ENCODE peak calls at places on chromosomes 13 and 19, in six cellular contexts. One of them, this sample, is unnamed.
A peak's percentile ranks its signal among the peaks of the same experiment; 100 is the strongest.

GRCh38 chr13:20190481-20191310 is 2.0 kb downstream of the GJB2 start:
- DNase-seq in PC-9: no peak
- DNase-seq in activated B cell treated with CpG ODN at 0.5 μM for 24 hours: no peak
- DNase-seq in fibroblast of lung: peak; percentile 95
- DNase-seq in heart left ventricle: no peak
- DNase-seq in foreskin fibroblast: peak; percentile 38
- DNase-seq in this sample: no peak

GRCh38 chr13:47135800-47136658 is 239.2 kb upstream of the HTR2A start:
- DNase-seq in PC-9: no peak
- DNase-seq in activated B cell treated with CpG ODN at 0.5 μM for 24 hours: no peak
- DNase-seq in fibroblast of lung: no peak
- DNase-seq in heart left ventricle: no peak
- DNase-seq in foreskin fibroblast: no peak
- DNase-seq in this sample: no peak

GRCh38 chr13:98182153-98182552 is 5.1 kb upstream of the RNF113B start:
- DNase-seq in PC-9: no peak
- DNase-seq in activated B cell treated with CpG ODN at 0.5 μM for 24 hours: no peak
- DNase-seq in fibroblast of lung: no peak
- DNase-seq in heart left ventricle: no peak
- DNase-seq in foreskin fibroblast: no peak
- DNase-seq in this sample: no peak

GRCh38 chr19:54279441-54279962 is 1.4 kb downstream of the LILRB2 start:
- DNase-seq in PC-9: no peak
- DNase-seq in activated B cell treated with CpG ODN at 0.5 μM for 24 hours: no peak
- DNase-seq in fibroblast of lung: no peak
- DNase-seq in heart left ventricle: no peak
- DNase-seq in foreskin fibroblast: no peak
- DNase-seq in this sample: no peak

GRCh38 chr13:65789815-65790214 is 1440.3 kb downstream of the PCDH9 start:
- DNase-seq in PC-9: no peak
- DNase-seq in activated B cell treated with CpG ODN at 0.5 μM for 24 hours: no peak
- DNase-seq in fibroblast of lung: peak; percentile 13
- DNase-seq in heart left ventricle: no peak
- DNase-seq in foreskin fibroblast: peak; percentile 36
- DNase-seq in this sample: no peak

GRCh38 chr19:35211545-35212230 is 16.9 kb downstream of the FAM187B start:
- DNase-seq in PC-9: no peak
- DNase-seq in activated B cell treated with CpG ODN at 0.5 μM for 24 hours: no peak
- DNase-seq in fibroblast of lung: no peak
- DNase-seq in heart left ventricle: peak; percentile 58
- DNase-seq in foreskin fibroblast: no peak
- DNase-seq in this sample: peak; percentile 83

GRCh38 chr13:111043575-111043982 is 71.5 kb upstream of the ARHGEF7 start:
- DNase-seq in PC-9: peak; percentile 45
- DNase-seq in activated B cell treated with CpG ODN at 0.5 μM for 24 hours: no peak
- DNase-seq in fibroblast of lung: no peak
- DNase-seq in heart left ventricle: peak; percentile 68
- DNase-seq in foreskin fibroblast: peak; percentile 84
- DNase-seq in this sample: no peak

GRCh38 chr13:71408416-71408815 is 458.6 kb downstream of the DACH1 start:
- DNase-seq in PC-9: no peak
- DNase-seq in activated B cell treated with CpG ODN at 0.5 μM for 24 hours: no peak
- DNase-seq in fibroblast of lung: no peak
- DNase-seq in heart left ventricle: no peak
- DNase-seq in foreskin fibroblast: no peak
- DNase-seq in this sample: no peak

GRCh38 chr13:109301711-109302110 is 484.7 kb downstream of the IRS2 start:
- DNase-seq in PC-9: no peak
- DNase-seq in activated B cell treated with CpG ODN at 0.5 μM for 24 hours: no peak
- DNase-seq in fibroblast of lung: no peak
- DNase-seq in heart left ventricle: no peak
- DNase-seq in foreskin fibroblast: peak; percentile 54
- DNase-seq in this sample: no peak

GRCh38 chr19:1453525-1454371 is 3.8 kb downstream of the APC2 start:
- DNase-seq in PC-9: no peak
- DNase-seq in activated B cell treated with CpG ODN at 0.5 μM for 24 hours: no peak
- DNase-seq in fibroblast of lung: peak; percentile 24
- DNase-seq in heart left ventricle: no peak
- DNase-seq in foreskin fibroblast: peak; percentile 69
- DNase-seq in this sample: no peak

GRCh38 chr19:45405435-45406164 is 731 bp upstream of the PPP1R13L start:
- DNase-seq in PC-9: peak; percentile 90
- DNase-seq in activated B cell treated with CpG ODN at 0.5 μM for 24 hours: peak; percentile 76
- DNase-seq in fibroblast of lung: peak; percentile 87
- DNase-seq in heart left ventricle: peak; percentile 92
- DNase-seq in foreskin fibroblast: peak; percentile 95
- DNase-seq in this sample: peak; percentile 81

GRCh38 chr13:55577082-55577846 is 1563.5 kb upstream of the PRR20A start:
- DNase-seq in PC-9: no peak
- DNase-seq in activated B cell treated with CpG ODN at 0.5 μM for 24 hours: no peak
- DNase-seq in fibroblast of lung: no peak
- DNase-seq in heart left ventricle: no peak
- DNase-seq in foreskin fibroblast: no peak
- DNase-seq in this sample: no peak

GRCh38 chr13:45876781-45877180 is 25.2 kb upstream of the SIAH3 start:
- DNase-seq in PC-9: no peak
- DNase-seq in activated B cell treated with CpG ODN at 0.5 μM for 24 hours: no peak
- DNase-seq in fibroblast of lung: no peak
- DNase-seq in heart left ventricle: no peak
- DNase-seq in foreskin fibroblast: no peak
- DNase-seq in this sample: no peak

GRCh38 chr19:55644191-55644833 is 863 bp downstream of the ZNF581 start:
- DNase-seq in PC-9: no peak
- DNase-seq in activated B cell treated with CpG ODN at 0.5 μM for 24 hours: no peak
- DNase-seq in fibroblast of lung: no peak
- DNase-seq in heart left ventricle: no peak
- DNase-seq in foreskin fibroblast: no peak
- DNase-seq in this sample: no peak

GRCh38 chr13:92745233-92745632 is 481.4 kb upstream of the GPC6 start:
- DNase-seq in PC-9: no peak
- DNase-seq in activated B cell treated with CpG ODN at 0.5 μM for 24 hours: no peak
- DNase-seq in fibroblast of lung: peak; percentile 26
- DNase-seq in heart left ventricle: no peak
- DNase-seq in foreskin fibroblast: no peak
- DNase-seq in this sample: no peak

GRCh38 chr13:20492641-20493040 is 33.0 kb downstream of the CRYL1 start:
- DNase-seq in PC-9: peak; percentile 48
- DNase-seq in activated B cell treated with CpG ODN at 0.5 μM for 24 hours: peak; percentile 29
- DNase-seq in fibroblast of lung: peak; percentile 45
- DNase-seq in heart left ventricle: no peak
- DNase-seq in foreskin fibroblast: peak; percentile 62
- DNase-seq in this sample: no peak

GRCh38 chr19:1407662-1408299 is 395 bp downstream of the DAZAP1 start:
- DNase-seq in PC-9: no peak
- DNase-seq in activated B cell treated with CpG ODN at 0.5 μM for 24 hours: no peak
- DNase-seq in fibroblast of lung: no peak
- DNase-seq in heart left ventricle: peak; percentile 51
- DNase-seq in foreskin fibroblast: no peak
- DNase-seq in this sample: peak; percentile 19

GRCh38 chr13:66492479-66492878 is 737.7 kb downstream of the PCDH9 start:
- DNase-seq in PC-9: no peak
- DNase-seq in activated B cell treated with CpG ODN at 0.5 μM for 24 hours: no peak
- DNase-seq in fibroblast of lung: peak; percentile 6
- DNase-seq in heart left ventricle: no peak
- DNase-seq in foreskin fibroblast: no peak
- DNase-seq in this sample: no peak

GRCh38 chr13:78247362-78247761 is 328.7 kb upstream of the EDNRB start:
- DNase-seq in PC-9: no peak
- DNase-seq in activated B cell treated with CpG ODN at 0.5 μM for 24 hours: no peak
- DNase-seq in fibroblast of lung: no peak
- DNase-seq in heart left ventricle: no peak
- DNase-seq in foreskin fibroblast: no peak
- DNase-seq in this sample: no peak

GRCh38 chr13:46577656-46578589 is 25.0 kb downstream of the LRCH1 start:
- DNase-seq in PC-9: no peak
- DNase-seq in activated B cell treated with CpG ODN at 0.5 μM for 24 hours: no peak
- DNase-seq in fibroblast of lung: peak; percentile 51
- DNase-seq in heart left ventricle: no peak
- DNase-seq in foreskin fibroblast: peak; percentile 67
- DNase-seq in this sample: no peak

GRCh38 chr13:99523838-99524237 is 22.6 kb downstream of the TM9SF2 start:
- DNase-seq in PC-9: no peak
- DNase-seq in activated B cell treated with CpG ODN at 0.5 μM for 24 hours: no peak
- DNase-seq in fibroblast of lung: no peak
- DNase-seq in heart left ventricle: no peak
- DNase-seq in foreskin fibroblast: no peak
- DNase-seq in this sample: no peak

GRCh38 chr19:10069046-10069445 is 17.1 kb upstream of the SHFL start:
- DNase-seq in PC-9: no peak
- DNase-seq in activated B cell treated with CpG ODN at 0.5 μM for 24 hours: no peak
- DNase-seq in fibroblast of lung: no peak
- DNase-seq in heart left ventricle: no peak
- DNase-seq in foreskin fibroblast: no peak
- DNase-seq in this sample: no peak

GRCh38 chr13:75416327-75417005 is 65.5 kb downstream of the TBC1D4 start:
- DNase-seq in PC-9: no peak
- DNase-seq in activated B cell treated with CpG ODN at 0.5 μM for 24 hours: no peak
- DNase-seq in fibroblast of lung: no peak
- DNase-seq in heart left ventricle: no peak
- DNase-seq in foreskin fibroblast: peak; percentile 18
- DNase-seq in this sample: no peak

GRCh38 chr13:97116754-97117153 is 105.4 kb upstream of the MBNL2 start:
- DNase-seq in PC-9: peak; percentile 56
- DNase-seq in activated B cell treated with CpG ODN at 0.5 μM for 24 hours: no peak
- DNase-seq in fibroblast of lung: peak; percentile 80
- DNase-seq in heart left ventricle: no peak
- DNase-seq in foreskin fibroblast: peak; percentile 66
- DNase-seq in this sample: no peak

GRCh38 chr13:25300861-25301346 is 521 bp upstream of the NUP58 start:
- DNase-seq in PC-9: no peak
- DNase-seq in activated B cell treated with CpG ODN at 0.5 μM for 24 hours: peak; percentile 37
- DNase-seq in fibroblast of lung: no peak
- DNase-seq in heart left ventricle: peak; percentile 33
- DNase-seq in foreskin fibroblast: no peak
- DNase-seq in this sample: peak; percentile 17

DNA sequence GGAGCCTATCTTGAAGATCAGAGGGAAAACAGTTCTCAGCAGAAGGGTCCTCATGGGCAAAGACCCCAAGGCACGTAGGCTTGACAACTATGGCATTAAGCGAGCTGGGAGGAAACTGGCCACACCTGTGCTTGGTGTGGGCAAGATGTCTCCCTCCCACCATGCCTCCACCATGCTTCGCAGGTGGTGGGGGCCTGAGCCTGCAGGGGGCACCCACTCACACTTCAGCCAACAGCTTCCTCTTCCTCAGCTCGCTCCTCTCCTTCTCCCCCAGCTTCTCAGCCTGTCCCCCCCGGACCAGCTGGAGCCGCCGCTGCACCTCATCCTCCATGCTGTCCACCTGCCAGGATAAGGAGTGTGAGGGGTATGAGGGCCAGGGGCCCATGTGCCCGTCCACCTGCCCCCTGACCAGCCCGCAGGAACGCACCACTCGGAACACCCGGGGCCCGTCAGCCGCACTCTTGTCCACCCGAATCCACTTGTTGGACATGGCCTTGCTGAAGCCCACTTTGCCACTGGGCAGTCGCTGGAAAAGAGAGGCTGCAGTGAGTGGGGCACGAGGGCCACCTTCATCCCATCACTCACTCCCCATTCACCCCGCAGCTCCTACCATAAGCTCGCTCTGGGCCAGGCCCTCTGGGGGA is 3.4 kb downstream of the FARSA start:
- DNase-seq in PC-9: no peak
- DNase-seq in activated B cell treated with CpG ODN at 0.5 μM for 24 hours: no peak
- DNase-seq in fibroblast of lung: no peak
- DNase-seq in heart left ventricle: no peak
- DNase-seq in foreskin fibroblast: no peak
- DNase-seq in this sample: no peak
- TF ChIP-seq CTCF in PC-9: no peak
- TF ChIP-seq CTCF in activated B cell treated with CpG ODN at 0.5 μM for 24 hours: no peak
- TF ChIP-seq CTCF in fibroblast of lung: no peak
- TF ChIP-seq CTCF in heart left ventricle: no peak
- TF ChIP-seq CTCF in foreskin fibroblast: no peak
- TF ChIP-seq CTCF in this sample: no peak

DNA sequence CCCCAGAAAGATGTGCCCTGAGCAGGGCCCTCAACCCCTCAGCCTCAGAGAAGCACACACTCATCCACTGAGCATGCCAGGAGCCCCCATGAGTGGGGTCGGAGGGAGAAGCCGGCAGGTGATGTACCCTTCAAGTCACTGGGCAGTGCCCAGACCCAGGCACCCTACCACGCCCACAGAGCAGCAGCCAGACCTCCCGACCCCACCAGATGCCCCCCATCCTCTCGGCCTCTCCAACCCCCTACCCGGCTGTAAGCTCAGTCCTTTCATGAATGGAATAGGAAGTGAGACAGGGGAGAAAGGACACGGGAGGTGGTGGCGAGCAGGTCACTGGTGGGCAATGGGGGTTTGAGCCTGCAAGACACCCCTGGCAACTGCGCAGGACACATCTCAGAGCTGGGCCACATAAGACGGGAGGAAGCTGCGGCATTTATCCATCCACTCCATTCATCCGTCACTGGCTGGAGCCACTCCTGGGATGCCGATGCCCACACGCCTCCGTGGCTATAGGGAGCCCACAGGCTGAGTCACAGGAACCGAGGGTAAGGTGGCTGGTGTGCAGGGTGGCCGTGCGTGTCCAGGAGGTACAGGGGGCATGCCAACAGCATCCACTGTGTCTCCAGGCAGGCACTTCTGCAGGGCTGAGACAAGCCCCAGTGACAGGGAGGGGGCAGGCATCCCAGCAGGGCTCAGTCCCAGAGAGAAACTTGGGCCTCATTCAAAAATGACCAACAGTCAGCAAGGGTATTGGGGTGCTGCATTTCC is 23.8 kb upstream of the VSTM2B start:
- DNase-seq in PC-9: no peak
- DNase-seq in activated B cell treated with CpG ODN at 0.5 μM for 24 hours: no peak
- DNase-seq in fibroblast of lung: no peak
- DNase-seq in heart left ventricle: no peak
- DNase-seq in foreskin fibroblast: no peak
- DNase-seq in this sample: no peak
- TF ChIP-seq CTCF in PC-9: no peak
- TF ChIP-seq CTCF in activated B cell treated with CpG ODN at 0.5 μM for 24 hours: no peak
- TF ChIP-seq CTCF in fibroblast of lung: no peak
- TF ChIP-seq CTCF in heart left ventricle: no peak
- TF ChIP-seq CTCF in foreskin fibroblast: no peak
- TF ChIP-seq CTCF in this sample: no peak

GRCh38 chr13:37960427-37960826 is 90.9 kb upstream of the TRPC4 start:
- DNase-seq in PC-9: no peak
- DNase-seq in activated B cell treated with CpG ODN at 0.5 μM for 24 hours: no peak
- DNase-seq in fibroblast of lung: no peak
- DNase-seq in heart left ventricle: no peak
- DNase-seq in foreskin fibroblast: peak; percentile 6
- DNase-seq in this sample: no peak
- TF ChIP-seq CTCF in PC-9: no peak
- TF ChIP-seq CTCF in activated B cell treated with CpG ODN at 0.5 μM for 24 hours: no peak
- TF ChIP-seq CTCF in fibroblast of lung: peak; percentile 15
- TF ChIP-seq CTCF in heart left ventricle: no peak
- TF ChIP-seq CTCF in foreskin fibroblast: peak; percentile 23
- TF ChIP-seq CTCF in this sample: no peak

DNA sequence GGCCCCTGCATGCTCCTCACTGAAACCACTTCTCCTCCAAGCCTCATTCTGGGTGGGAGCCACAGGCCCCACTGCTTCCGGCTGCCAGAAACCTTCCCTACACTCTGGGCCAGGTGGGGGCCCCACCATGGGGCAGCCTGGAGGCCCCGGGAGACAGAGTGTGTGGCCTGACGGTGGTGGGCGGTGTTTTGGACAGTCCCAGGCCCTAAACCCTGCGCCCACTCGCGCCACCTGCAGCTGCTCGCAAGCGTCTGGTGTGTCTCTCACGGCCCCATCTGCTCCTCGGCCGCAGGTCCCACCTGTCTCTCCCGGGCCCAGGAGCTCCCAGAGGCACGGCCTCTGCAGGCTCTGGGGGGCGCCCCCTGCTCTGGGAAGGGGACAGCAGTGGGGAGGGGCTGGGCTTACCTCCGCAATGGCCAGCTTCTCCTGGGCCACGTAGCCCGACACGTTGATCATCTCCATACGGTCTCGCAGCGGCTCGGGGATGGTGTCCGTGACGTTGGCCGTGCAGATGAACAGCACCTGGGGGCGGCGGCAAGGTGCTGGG is 5.6 kb downstream of the RPL36 start:
- DNase-seq in PC-9: no peak
- DNase-seq in activated B cell treated with CpG ODN at 0.5 μM for 24 hours: no peak
- DNase-seq in fibroblast of lung: no peak
- DNase-seq in heart left ventricle: no peak
- DNase-seq in foreskin fibroblast: no peak
- DNase-seq in this sample: no peak
- TF ChIP-seq CTCF in PC-9: no peak
- TF ChIP-seq CTCF in activated B cell treated with CpG ODN at 0.5 μM for 24 hours: no peak
- TF ChIP-seq CTCF in fibroblast of lung: no peak
- TF ChIP-seq CTCF in heart left ventricle: no peak
- TF ChIP-seq CTCF in foreskin fibroblast: no peak
- TF ChIP-seq CTCF in this sample: no peak